ENCODE peak calls at places on chromosomes 6 and 20, in seven cellular contexts. Y is adrenal gland; C is heart right ventricle; U is naive thymus-derived CD4-positive, alpha-beta T cell; I is H9; O is A549; J is iPS DF 6.9. M is an unnamed sample.

GRCh38 chr6:125020385-125020784 is 58.1 kb downstream of the RNF217 start:
- DNase-seq in O (no peak), U (no peak), J (no peak), Y (no peak), C (no peak), I (no peak), M (no peak)

GRCh38 chr6:121549741-121550140 is 114.3 kb downstream of the GJA1 start:
- DNase-seq in I (no peak), O (peak), Y (no peak), J (no peak), C (no peak), U (no peak), M (no peak)

GRCh38 chr20:1805816-1806215 is 89.4 kb upstream of the SIRPA start:
- DNase-seq in U (no peak), Y (no peak), J (no peak), O (no peak), I (no peak), C (no peak), M (no peak)

GRCh38 chr20:47150403-47151152 is 205.9 kb downstream of the ZMYND8 start:
- DNase-seq in J (peak), O (peak), U (no peak), I (peak), C (peak), Y (peak), M (peak)

GRCh38 chr20:15675813-15676484 is 897.3 kb downstream of the KIF16B start:
- DNase-seq in O (no peak), I (no peak), U (no peak), J (no peak), Y (no peak), C (no peak), M (no peak)

GRCh38 chr6:36685926-36686667 is 7.6 kb downstream of the CDKN1A start:
- DNase-seq in I (no peak), J (no peak), O (no peak), Y (no peak), C (peak), U (no peak), M (no peak)

GRCh38 chr6:137659871-137660270 is 165.7 kb upstream of the OLIG3 start:
- DNase-seq in U (no peak), I (no peak), Y (no peak), J (no peak), O (peak), C (no peak), M (no peak)

GRCh38 chr6:30263734-30264133 is 50.5 kb upstream of the TRIM26 start:
- DNase-seq in C (no peak), I (no peak), U (no peak), O (no peak), J (no peak), Y (peak), M (no peak)

GRCh38 chr6:117613920-117614535 is 11.7 kb upstream of the GOPC start:
- DNase-seq in U (no peak), J (no peak), Y (no peak), O (no peak), I (no peak), C (no peak), M (no peak)

GRCh38 chr6:160972111-160972510 is 19.5 kb upstream of the MAP3K4 start:
- DNase-seq in O (no peak), U (no peak), C (no peak), J (no peak), Y (no peak), I (no peak), M (no peak)

GRCh38 chr20:64083380-64084208 is 604 bp downstream of the LKAAEAR1 start:
- DNase-seq in C (peak), I (peak), U (peak), Y (peak), J (no peak), O (peak), M (peak)

GRCh38 chr6:87391334-87391733 is 16.4 kb upstream of the CFAP206 start:
- DNase-seq in J (peak), U (no peak), O (peak), C (no peak), Y (peak), I (peak), M (peak)

GRCh38 chr20:58352454-58352853 is 36.6 kb upstream of the VAPB start:
- DNase-seq in C (no peak), J (no peak), I (no peak), U (no peak), O (no peak), Y (no peak), M (no peak)

GRCh38 chr6:11126876-11127275 is 15.4 kb upstream of the ERVFRD-1 start:
- DNase-seq in C (no peak), U (no peak), O (no peak), I (peak), Y (no peak), J (no peak), M (no peak)

GRCh38 chr20:38373898-38374297 is 27.6 kb downstream of the LBP start:
- DNase-seq in I (no peak), U (no peak), J (no peak), Y (no peak), O (no peak), C (no peak), M (no peak)

GRCh38 chr6:99590728-99591672 is 15.6 kb upstream of the PRDM13 start:
- DNase-seq in C (no peak), Y (no peak), J (no peak), U (no peak), I (peak), O (no peak), M (no peak)

GRCh38 chr6:99589290-99589672 is 17.4 kb upstream of the PRDM13 start:
- DNase-seq in U (no peak), Y (no peak), O (no peak), J (no peak), I (peak), C (no peak), M (no peak)

GRCh38 chr6:99591673-99592364 is 14.8 kb upstream of the PRDM13 start:
- DNase-seq in C (no peak), I (no peak), Y (no peak), U (no peak), J (no peak), O (no peak), M (no peak)

GRCh38 chr6:99589907-99590493 is 16.6 kb upstream of the PRDM13 start:
- DNase-seq in I (no peak), U (no peak), J (no peak), C (no peak), Y (no peak), O (no peak), M (no peak)

DNA sequence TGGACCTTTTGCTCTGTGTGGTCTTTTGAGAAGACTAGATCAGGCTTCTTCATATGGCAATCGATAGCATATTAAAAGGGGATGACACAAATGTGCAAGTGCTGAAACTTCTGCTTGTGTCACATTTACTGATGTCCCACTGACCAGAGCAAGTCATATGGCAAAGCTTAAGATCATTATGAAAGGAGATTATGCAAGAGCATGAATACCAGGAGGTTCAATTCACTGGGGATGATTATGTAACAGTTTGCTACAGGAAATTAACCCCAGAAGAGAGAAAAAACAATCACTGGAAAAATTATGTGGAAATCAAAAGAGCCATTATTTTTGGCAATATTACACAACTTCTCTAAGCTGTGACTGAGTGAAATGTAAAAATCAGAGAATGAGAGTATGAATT is 13.7 kb upstream of the PRDM13 start:
- DNase-seq in U (no peak), O (no peak), J (no peak), I (no peak), Y (no peak), C (no peak), M (no peak)
- H3K27ac ChIP-seq in U (no peak), O (no peak), J (no peak), I (no peak), Y (no peak), C (no peak), M (no peak)

DNA sequence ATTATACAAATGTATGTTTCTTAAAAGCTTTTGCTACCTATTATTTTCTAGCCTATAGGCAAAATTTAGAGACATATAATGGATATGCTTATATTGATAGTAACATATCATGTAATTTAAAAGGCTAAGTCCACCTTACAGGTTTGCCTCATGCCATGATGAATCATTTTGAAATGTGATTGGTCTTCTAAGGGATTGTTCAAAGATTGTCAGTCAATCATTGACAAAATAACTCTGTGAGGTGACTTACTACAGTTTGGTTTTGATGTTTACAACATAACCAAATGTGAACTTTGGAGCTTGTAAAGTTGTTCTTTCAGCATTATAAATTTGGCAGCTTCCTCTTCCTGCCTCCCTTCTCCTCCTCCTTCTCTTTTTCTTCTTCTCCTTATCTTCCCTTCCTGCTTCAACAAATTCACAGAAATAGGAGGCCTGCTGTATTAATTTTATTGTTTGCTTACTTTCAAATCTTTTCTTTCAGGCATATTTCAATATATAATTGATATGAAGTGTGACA is 39.7 kb upstream of the ZFP64 start:
- DNase-seq in U (no peak), J (no peak), C (no peak), I (no peak), Y (no peak), O (peak), M (no peak)
- H3K27ac ChIP-seq in U (no peak), J (no peak), C (no peak), I (no peak), Y (no peak), O (no peak), M (no peak)

GRCh38 chr6:106692112-106692822 is 62.9 kb downstream of the QRSL1 start:
- DNase-seq in U (no peak), Y (peak), O (peak), J (peak), C (no peak), I (peak), M (peak)

GRCh38 chr6:106688177-106688951 is 59.0 kb downstream of the QRSL1 start:
- DNase-seq in I (no peak), C (no peak), Y (no peak), U (no peak), O (peak), J (no peak), M (no peak)

GRCh38 chr6:106693343-106693742 is 64.0 kb downstream of the QRSL1 start:
- DNase-seq in O (no peak), I (no peak), J (no peak), C (no peak), U (no peak), Y (no peak), M (no peak)

GRCh38 chr6:106694343-106694742 is 65.0 kb downstream of the QRSL1 start:
- DNase-seq in C (no peak), O (no peak), Y (no peak), U (no peak), J (no peak), I (peak), M (no peak)

GRCh38 chr6:106692823-106693216 is 63.4 kb downstream of the QRSL1 start:
- DNase-seq in O (no peak), I (no peak), C (no peak), Y (no peak), U (no peak), J (no peak), M (no peak)
- H3K27ac ChIP-seq in O (peak), I (peak), C (no peak), Y (no peak), U (no peak), J (peak), M (no peak)

DNA sequence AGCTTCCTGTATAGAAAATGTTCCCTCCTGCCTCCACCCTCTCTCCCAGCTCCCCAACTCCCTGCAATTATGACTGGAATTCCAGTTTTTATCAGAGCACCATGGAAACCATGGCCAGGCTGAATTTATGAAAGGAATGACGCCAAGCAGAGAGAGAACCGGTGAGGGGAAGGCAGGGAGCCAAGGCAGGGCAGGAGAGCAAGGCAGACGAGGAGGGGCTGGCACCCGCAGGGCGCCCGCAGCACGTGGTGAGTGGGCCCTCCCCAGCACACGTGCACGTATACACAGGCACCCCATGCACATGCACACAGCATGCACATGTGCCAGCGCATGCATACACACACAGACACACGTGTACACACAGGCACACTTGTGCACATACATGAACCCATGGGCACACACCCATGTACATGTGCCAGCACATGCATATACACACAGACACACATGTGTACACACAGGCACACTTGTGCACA is 27.4 kb upstream of the MRGBP start:
- DNase-seq in I (no peak), Y (peak), J (no peak), O (no peak), U (no peak), C (no peak), M (no peak)
- H3K27ac ChIP-seq in I (no peak), Y (no peak), J (no peak), O (no peak), U (no peak), C (no peak), M (no peak)

GRCh38 chr20:62621251-62622110 is 20.8 kb upstream of the SLCO4A1 start:
- DNase-seq in C (no peak), U (no peak), Y (no peak), J (no peak), I (no peak), O (no peak), M (no peak)
- H3K27ac ChIP-seq in C (peak), U (no peak), Y (no peak), J (no peak), I (no peak), O (peak), M (no peak)

GRCh38 chr6:126764696-126765095 is 353.8 kb upstream of the RSPO3 start:
- DNase-seq in O (no peak), J (no peak), I (no peak), C (no peak), Y (no peak), U (no peak), M (no peak)
- H3K27ac ChIP-seq in O (no peak), J (no peak), I (no peak), C (no peak), Y (no peak), U (no peak), M (no peak)